ENCODE peak calls at places on chromosomes 3 and 15, in six cellular contexts. J, I, N, G, W and C are unnamed samples.

GRCh38 chr3:127408022-127408683 is 120.3 kb upstream of the PRR20G start:
- DNase-seq in J (no peak), I (no peak), N (no peak), G (no peak), W (no peak), C (no peak)

GRCh38 chr3:21159565-21159950 is 591.5 kb downstream of the ZNF385D start:
- DNase-seq in J (no peak), I (no peak), N (no peak), G (no peak), W (no peak), C (no peak)

GRCh38 chr3:356947-357346 is 160.4 kb downstream of the CHL1 start:
- DNase-seq in J (no peak), I (no peak), N (no peak), G (no peak), W (no peak), C (no peak)

GRCh38 chr15:62362608-62363007 is 197.5 kb upstream of the C2CD4B start:
- DNase-seq in J (peak), I (no peak), N (no peak), G (no peak), W (no peak), C (no peak)

GRCh38 chr3:184156522-184156955 is 1.4 kb downstream of the DVL3 start:
- DNase-seq in J (no peak), I (no peak), N (no peak), G (no peak), W (peak), C (peak)

GRCh38 chr15:90560229-90560771 is 30.6 kb downstream of the CRTC3 start:
- DNase-seq in J (peak), I (no peak), N (peak), G (no peak), W (no peak), C (no peak)

GRCh38 chr15:58606577-58607080 is 142.9 kb downstream of the ADAM10 start:
- DNase-seq in J (no peak), I (no peak), N (no peak), G (no peak), W (no peak), C (no peak)

GRCh38 chr3:25582242-25582641 is 82.5 kb downstream of the TOP2B start:
- DNase-seq in J (peak), I (no peak), N (no peak), G (no peak), W (no peak), C (no peak)

GRCh38 chr3:194592798-194593752 is 40.1 kb downstream of the TMEM44 start:
- DNase-seq in J (peak), I (no peak), N (no peak), G (no peak), W (no peak), C (no peak)

GRCh38 chr3:36992806-36993325 is at the start of gene EPM2AIP1:
- DNase-seq in J (no peak), I (peak), N (no peak), G (peak), W (peak), C (no peak)

GRCh38 chr15:25776071-25776740 is 86.9 kb downstream of the ATP10A start:
- DNase-seq in J (no peak), I (no peak), N (no peak), G (no peak), W (no peak), C (no peak)

GRCh38 chr3:167835359-167835758 is 99.8 kb downstream of the SERPINI1 start:
- DNase-seq in J (no peak), I (no peak), N (no peak), G (no peak), W (no peak), C (no peak)

GRCh38 chr3:33722626-33723370 is 4.7 kb upstream of the CLASP2 start:
- DNase-seq in J (peak), I (no peak), N (no peak), G (no peak), W (no peak), C (no peak)

GRCh38 chr3:52053307-52054304 is 2.8 kb downstream of the DUSP7 start:
- DNase-seq in J (peak), I (peak), N (no peak), G (peak), W (no peak), C (peak)

GRCh38 chr3:188760408-188760807 is 411.4 kb upstream of the TPRG1 start:
- DNase-seq in J (peak), I (no peak), N (no peak), G (no peak), W (no peak), C (no peak)

GRCh38 chr15:57444877-57445513 is 68.7 kb downstream of the CGNL1 start:
- DNase-seq in J (no peak), I (no peak), N (no peak), G (no peak), W (no peak), C (no peak)

GRCh38 chr3:10956991-10957390 is 35.6 kb upstream of the SLC6A1 start:
- DNase-seq in J (no peak), I (no peak), N (no peak), G (no peak), W (no peak), C (no peak)

GRCh38 chr15:65987100-65987499 is 117.8 kb downstream of the RAB11A start:
- DNase-seq in J (no peak), I (no peak), N (no peak), G (no peak), W (no peak), C (no peak)

GRCh38 chr15:57557267-57557666 is 34.4 kb upstream of the MYZAP start:
- DNase-seq in J (no peak), I (no peak), N (no peak), G (no peak), W (no peak), C (no peak)

GRCh38 chr3:157257101-157257500 is 97.2 kb upstream of the CCNL1 start:
- DNase-seq in J (no peak), I (no peak), N (no peak), G (no peak), W (no peak), C (no peak)

GRCh38 chr3:51389423-51390183 is 1.5 kb upstream of the RBM15B start:
- DNase-seq in J (no peak), I (peak), N (no peak), G (peak), W (peak), C (peak)

GRCh38 chr3:139448104-139448503 is 28.2 kb downstream of the RBP2 start:
- DNase-seq in J (peak), I (no peak), N (no peak), G (no peak), W (peak), C (peak)

GRCh38 chr15:87871130-87871737 is 385.3 kb downstream of the NTRK3 start:
- DNase-seq in J (no peak), I (no peak), N (no peak), G (no peak), W (no peak), C (no peak)

GRCh38 chr15:74957301-74958035 is 896 bp upstream of the RPP25 start:
- DNase-seq in J (peak), I (peak), N (no peak), G (no peak), W (no peak), C (no peak)

GRCh38 chr3:24704496-24704895 is 209.8 kb upstream of the THRB start:
- DNase-seq in J (no peak), I (no peak), N (no peak), G (no peak), W (no peak), C (no peak)

GRCh38 chr3:66761093-66761780 is 236.9 kb upstream of the KBTBD8 start:
- DNase-seq in J (no peak), I (no peak), N (no peak), G (no peak), W (no peak), C (no peak)

GRCh38 chr3:7241584-7242302 is 380.8 kb downstream of the GRM7 start:
- DNase-seq in J (no peak), I (no peak), N (no peak), G (no peak), W (no peak), C (no peak)

GRCh38 chr3:157531301-157531660 is 28.1 kb upstream of the VEPH1 start:
- DNase-seq in J (no peak), I (no peak), N (no peak), G (no peak), W (no peak), C (no peak)

GRCh38 chr3:183824761-183825379 is 507 bp downstream of the MAP6D1 start:
- DNase-seq in J (no peak), I (no peak), N (no peak), G (peak), W (peak), C (no peak)

GRCh38 chr3:49733551-49733950 is 9.8 kb upstream of the GMPPB start:
- DNase-seq in J (no peak), I (no peak), N (no peak), G (no peak), W (no peak), C (no peak)

GRCh38 chr3:101803152-101803782 is 24.3 kb downstream of the NXPE3 start:
- DNase-seq in J (peak), I (no peak), N (no peak), G (no peak), W (no peak), C (peak)

GRCh38 chr3:66353530-66353929 is 132.7 kb downstream of the SLC25A26 start:
- DNase-seq in J (no peak), I (no peak), N (no peak), G (no peak), W (no peak), C (no peak)

GRCh38 chr3:107356706-107357105 is 20.5 kb upstream of the CCDC54 start:
- DNase-seq in J (no peak), I (no peak), N (no peak), G (no peak), W (no peak), C (no peak)

GRCh38 chr3:174116421-174116820 is 718.9 kb downstream of the NLGN1 start:
- DNase-seq in J (no peak), I (no peak), N (no peak), G (no peak), W (no peak), C (no peak)

GRCh38 chr15:61227269-61228024 is 1.7 kb downstream of the RORA start:
- DNase-seq in J (peak), I (no peak), N (no peak), G (no peak), W (peak), C (no peak)

GRCh38 chr3:38608961-38609360 is 40.5 kb downstream of the SCN5A start:
- DNase-seq in J (no peak), I (peak), N (no peak), G (no peak), W (no peak), C (no peak)

GRCh38 chr15:76163429-76164020 is 103.7 kb downstream of the TMEM266 start:
- DNase-seq in J (peak), I (peak), N (no peak), G (no peak), W (no peak), C (no peak)